ENCODE peak calls at places on chromosomes 4 and X, in ten cellular contexts. One of them, this sample, is unnamed.

GRCh38 chr4:42401171-42401570 is 3.9 kb downstream of the SHISA3 start:
- DNase-seq in activated CD8-positive, alpha-beta T cell treated with anti-CD3 and anti-CD28 coated beads for 36 hours: no peak
- DNase-seq in foreskin keratinocyte: no peak
- DNase-seq in bronchial epithelial cell: peak
- DNase-seq in nephron progenitor cell: no peak
- DNase-seq in epithelial cell of esophagus: peak
- DNase-seq in pancreas: no peak
- DNase-seq in A549: no peak
- DNase-seq in body of pancreas: peak
- DNase-seq in left lung: no peak
- DNase-seq in this sample: no peak

GRCh38 chrX:133550665-133551064 is 135.4 kb upstream of the GPC4 start:
- DNase-seq in nephron progenitor cell: no peak
- DNase-seq in activated CD8-positive, alpha-beta T cell treated with anti-CD3 and anti-CD28 coated beads for 36 hours: no peak
- DNase-seq in epithelial cell of esophagus: no peak
- DNase-seq in foreskin keratinocyte: no peak
- DNase-seq in A549: no peak
- DNase-seq in bronchial epithelial cell: no peak
- DNase-seq in pancreas: no peak
- DNase-seq in left lung: no peak
- DNase-seq in body of pancreas: no peak
- DNase-seq in this sample: no peak

GRCh38 chr4:41594439-41594838 is 56.5 kb downstream of the LIMCH1 start:
- DNase-seq in foreskin keratinocyte: no peak
- DNase-seq in A549: no peak
- DNase-seq in activated CD8-positive, alpha-beta T cell treated with anti-CD3 and anti-CD28 coated beads for 36 hours: no peak
- DNase-seq in body of pancreas: peak
- DNase-seq in nephron progenitor cell: no peak
- DNase-seq in left lung: no peak
- DNase-seq in pancreas: no peak
- DNase-seq in epithelial cell of esophagus: no peak
- DNase-seq in bronchial epithelial cell: no peak
- DNase-seq in this sample: no peak

GRCh38 chrX:57528670-57529255 is 63.0 kb upstream of the ZXDB start:
- DNase-seq in nephron progenitor cell: no peak
- DNase-seq in epithelial cell of esophagus: peak
- DNase-seq in activated CD8-positive, alpha-beta T cell treated with anti-CD3 and anti-CD28 coated beads for 36 hours: peak
- DNase-seq in A549: no peak
- DNase-seq in left lung: no peak
- DNase-seq in body of pancreas: peak
- DNase-seq in foreskin keratinocyte: no peak
- DNase-seq in bronchial epithelial cell: peak
- DNase-seq in pancreas: no peak
- DNase-seq in this sample: no peak

GRCh38 chr4:148216866-148217814 is 225.1 kb downstream of the NR3C2 start:
- DNase-seq in epithelial cell of esophagus: no peak
- DNase-seq in pancreas: no peak
- DNase-seq in activated CD8-positive, alpha-beta T cell treated with anti-CD3 and anti-CD28 coated beads for 36 hours: peak
- DNase-seq in bronchial epithelial cell: no peak
- DNase-seq in left lung: no peak
- DNase-seq in body of pancreas: peak
- DNase-seq in foreskin keratinocyte: no peak
- DNase-seq in A549: no peak
- DNase-seq in nephron progenitor cell: no peak
- DNase-seq in this sample: no peak

GRCh38 chrX:51760657-51761056 is 17.4 kb downstream of the GSPT2 start:
- DNase-seq in body of pancreas: no peak
- DNase-seq in pancreas: no peak
- DNase-seq in activated CD8-positive, alpha-beta T cell treated with anti-CD3 and anti-CD28 coated beads for 36 hours: no peak
- DNase-seq in left lung: no peak
- DNase-seq in foreskin keratinocyte: no peak
- DNase-seq in A549: no peak
- DNase-seq in bronchial epithelial cell: no peak
- DNase-seq in epithelial cell of esophagus: no peak
- DNase-seq in nephron progenitor cell: no peak
- DNase-seq in this sample: no peak

GRCh38 chrX:67781132-67781531 is 237.3 kb downstream of the AR start:
- DNase-seq in pancreas: no peak
- DNase-seq in activated CD8-positive, alpha-beta T cell treated with anti-CD3 and anti-CD28 coated beads for 36 hours: no peak
- DNase-seq in A549: no peak
- DNase-seq in left lung: no peak
- DNase-seq in foreskin keratinocyte: no peak
- DNase-seq in body of pancreas: no peak
- DNase-seq in epithelial cell of esophagus: no peak
- DNase-seq in nephron progenitor cell: no peak
- DNase-seq in bronchial epithelial cell: no peak
- DNase-seq in this sample: no peak

GRCh38 chrX:134625315-134625718 is 33.0 kb downstream of the PLAC1 start:
- DNase-seq in foreskin keratinocyte: no peak
- DNase-seq in pancreas: no peak
- DNase-seq in bronchial epithelial cell: no peak
- DNase-seq in epithelial cell of esophagus: no peak
- DNase-seq in nephron progenitor cell: no peak
- DNase-seq in A549: no peak
- DNase-seq in left lung: no peak
- DNase-seq in body of pancreas: no peak
- DNase-seq in activated CD8-positive, alpha-beta T cell treated with anti-CD3 and anti-CD28 coated beads for 36 hours: peak
- DNase-seq in this sample: no peak

GRCh38 chr4:8472689-8473197 is 32.2 kb downstream of the TRMT44 start:
- DNase-seq in body of pancreas: no peak
- DNase-seq in bronchial epithelial cell: no peak
- DNase-seq in left lung: no peak
- DNase-seq in activated CD8-positive, alpha-beta T cell treated with anti-CD3 and anti-CD28 coated beads for 36 hours: no peak
- DNase-seq in epithelial cell of esophagus: no peak
- DNase-seq in A549: no peak
- DNase-seq in pancreas: peak
- DNase-seq in nephron progenitor cell: peak
- DNase-seq in foreskin keratinocyte: no peak
- DNase-seq in this sample: peak

GRCh38 chr4:82852751-82853053 is 38.3 kb downstream of the SEC31A start:
- DNase-seq in A549: no peak
- DNase-seq in pancreas: no peak
- DNase-seq in epithelial cell of esophagus: no peak
- DNase-seq in activated CD8-positive, alpha-beta T cell treated with anti-CD3 and anti-CD28 coated beads for 36 hours: no peak
- DNase-seq in bronchial epithelial cell: no peak
- DNase-seq in left lung: no peak
- DNase-seq in foreskin keratinocyte: no peak
- DNase-seq in body of pancreas: no peak
- DNase-seq in nephron progenitor cell: no peak
- DNase-seq in this sample: no peak
- TF ChIP-seq CTCF in A549: no peak
- TF ChIP-seq CTCF in pancreas: no peak
- TF ChIP-seq CTCF in epithelial cell of esophagus: no peak
- TF ChIP-seq CTCF in activated CD8-positive, alpha-beta T cell treated with anti-CD3 and anti-CD28 coated beads for 36 hours: no peak
- TF ChIP-seq CTCF in bronchial epithelial cell: no peak
- TF ChIP-seq CTCF in left lung: no peak
- TF ChIP-seq CTCF in foreskin keratinocyte: no peak
- TF ChIP-seq CTCF in body of pancreas: no peak
- TF ChIP-seq CTCF in nephron progenitor cell: no peak
- TF ChIP-seq CTCF in this sample: no peak

DNA sequence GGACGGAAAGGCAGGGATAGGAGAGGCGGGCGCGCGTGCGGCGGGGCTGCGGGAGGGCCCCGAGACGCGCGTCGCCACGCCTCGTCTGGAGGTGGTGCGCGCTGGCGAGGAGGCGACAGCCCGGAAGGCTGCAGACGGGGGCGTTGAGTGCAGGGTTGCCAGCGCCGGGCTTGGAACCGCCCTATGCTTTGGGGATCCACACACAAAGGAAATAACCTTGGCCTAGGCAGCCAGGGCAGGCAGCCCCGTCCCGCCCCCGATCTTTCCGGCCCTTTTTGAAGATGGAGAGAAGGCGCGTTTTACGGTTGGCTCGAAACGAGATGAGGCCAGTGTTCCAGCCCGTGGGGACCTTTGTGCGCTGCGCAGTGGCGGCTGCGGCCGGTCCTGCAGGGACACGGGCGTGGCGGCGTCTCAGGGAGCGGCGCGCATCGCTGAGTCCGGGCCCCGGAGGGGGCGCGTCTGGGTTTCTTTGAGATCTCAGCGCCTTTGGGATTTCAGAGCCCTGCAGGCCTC is 50.8 kb upstream of the TRIM2 start:
- DNase-seq in pancreas: peak
- DNase-seq in left lung: peak
- DNase-seq in bronchial epithelial cell: no peak
- DNase-seq in foreskin keratinocyte: no peak
- DNase-seq in nephron progenitor cell: peak
- DNase-seq in A549: peak
- DNase-seq in body of pancreas: peak
- DNase-seq in activated CD8-positive, alpha-beta T cell treated with anti-CD3 and anti-CD28 coated beads for 36 hours: peak
- DNase-seq in epithelial cell of esophagus: peak
- DNase-seq in this sample: no peak
- TF ChIP-seq CTCF in pancreas: no peak
- TF ChIP-seq CTCF in left lung: no peak
- TF ChIP-seq CTCF in bronchial epithelial cell: no peak
- TF ChIP-seq CTCF in foreskin keratinocyte: peak
- TF ChIP-seq CTCF in nephron progenitor cell: no peak
- TF ChIP-seq CTCF in A549: no peak
- TF ChIP-seq CTCF in body of pancreas: no peak
- TF ChIP-seq CTCF in activated CD8-positive, alpha-beta T cell treated with anti-CD3 and anti-CD28 coated beads for 36 hours: no peak
- TF ChIP-seq CTCF in epithelial cell of esophagus: no peak
- TF ChIP-seq CTCF in this sample: no peak

DNA sequence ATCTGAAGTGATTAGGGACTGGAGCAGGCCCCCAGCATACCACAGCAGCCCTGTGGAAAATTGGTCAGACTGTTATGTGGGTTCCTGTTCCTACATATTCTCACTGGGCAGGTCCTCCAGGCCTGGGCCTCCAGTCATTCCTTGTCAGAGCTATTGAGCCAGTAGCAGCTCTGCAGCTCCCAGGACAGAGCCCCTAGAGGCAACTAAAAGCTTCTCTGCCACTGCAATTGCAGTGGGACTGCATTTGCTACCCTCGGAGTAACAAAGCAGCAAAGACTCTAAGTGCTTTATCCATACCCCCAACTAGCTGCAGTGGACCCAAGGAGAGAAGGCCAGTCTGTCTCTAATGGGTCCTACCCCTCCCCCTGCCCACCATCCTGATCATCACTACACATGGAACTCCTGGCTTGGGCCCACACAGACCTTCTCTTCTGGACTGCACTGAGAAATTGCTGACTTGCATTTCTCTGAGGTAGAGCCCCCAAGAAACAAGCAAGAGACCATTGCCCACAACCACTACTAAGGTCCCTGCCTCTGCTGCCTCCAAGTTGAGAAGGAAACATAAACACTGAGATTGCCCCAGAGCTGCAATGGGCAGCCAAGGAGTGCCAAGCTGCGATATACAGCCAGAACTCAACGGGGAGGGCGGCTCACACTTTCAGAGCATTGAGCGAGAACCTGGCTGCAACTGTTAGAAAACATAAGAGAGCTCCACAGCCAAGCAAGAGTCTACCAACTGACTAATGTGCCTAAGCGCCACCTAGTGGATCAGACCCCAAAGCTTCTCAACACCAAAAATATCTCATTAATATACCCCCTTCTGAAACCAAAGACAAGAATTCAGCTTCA is 738.7 kb upstream of the NDST4 start:
- DNase-seq in activated CD8-positive, alpha-beta T cell treated with anti-CD3 and anti-CD28 coated beads for 36 hours: peak
- DNase-seq in A549: no peak
- DNase-seq in bronchial epithelial cell: peak
- DNase-seq in body of pancreas: peak
- DNase-seq in pancreas: peak
- DNase-seq in left lung: no peak
- DNase-seq in epithelial cell of esophagus: peak
- DNase-seq in nephron progenitor cell: peak
- DNase-seq in foreskin keratinocyte: no peak
- DNase-seq in this sample: no peak
- TF ChIP-seq CTCF in activated CD8-positive, alpha-beta T cell treated with anti-CD3 and anti-CD28 coated beads for 36 hours: peak
- TF ChIP-seq CTCF in A549: peak
- TF ChIP-seq CTCF in bronchial epithelial cell: peak
- TF ChIP-seq CTCF in body of pancreas: peak
- TF ChIP-seq CTCF in pancreas: peak
- TF ChIP-seq CTCF in left lung: peak
- TF ChIP-seq CTCF in epithelial cell of esophagus: peak
- TF ChIP-seq CTCF in nephron progenitor cell: peak
- TF ChIP-seq CTCF in foreskin keratinocyte: peak
- TF ChIP-seq CTCF in this sample: no peak

GRCh38 chr4:165151734-165152133 is 39.1 kb upstream of the TMEM192 start:
- DNase-seq in nephron progenitor cell: no peak
- DNase-seq in pancreas: no peak
- DNase-seq in A549: no peak
- DNase-seq in activated CD8-positive, alpha-beta T cell treated with anti-CD3 and anti-CD28 coated beads for 36 hours: no peak
- DNase-seq in left lung: no peak
- DNase-seq in body of pancreas: no peak
- DNase-seq in foreskin keratinocyte: peak
- DNase-seq in epithelial cell of esophagus: peak
- DNase-seq in bronchial epithelial cell: peak
- DNase-seq in this sample: no peak

GRCh38 chr4:165156906-165157305 is 44.2 kb upstream of the TMEM192 start:
- DNase-seq in foreskin keratinocyte: no peak
- DNase-seq in A549: no peak
- DNase-seq in body of pancreas: no peak
- DNase-seq in nephron progenitor cell: no peak
- DNase-seq in bronchial epithelial cell: no peak
- DNase-seq in left lung: no peak
- DNase-seq in epithelial cell of esophagus: no peak
- DNase-seq in activated CD8-positive, alpha-beta T cell treated with anti-CD3 and anti-CD28 coated beads for 36 hours: no peak
- DNase-seq in pancreas: no peak
- DNase-seq in this sample: no peak

GRCh38 chr4:165150545-165150944 is 37.9 kb upstream of the TMEM192 start:
- DNase-seq in pancreas: no peak
- DNase-seq in epithelial cell of esophagus: no peak
- DNase-seq in A549: no peak
- DNase-seq in nephron progenitor cell: no peak
- DNase-seq in bronchial epithelial cell: no peak
- DNase-seq in left lung: no peak
- DNase-seq in activated CD8-positive, alpha-beta T cell treated with anti-CD3 and anti-CD28 coated beads for 36 hours: no peak
- DNase-seq in body of pancreas: no peak
- DNase-seq in foreskin keratinocyte: no peak
- DNase-seq in this sample: no peak

GRCh38 chr4:165152527-165152926 is 39.9 kb upstream of the TMEM192 start:
- DNase-seq in bronchial epithelial cell: no peak
- DNase-seq in pancreas: no peak
- DNase-seq in foreskin keratinocyte: no peak
- DNase-seq in activated CD8-positive, alpha-beta T cell treated with anti-CD3 and anti-CD28 coated beads for 36 hours: no peak
- DNase-seq in body of pancreas: no peak
- DNase-seq in nephron progenitor cell: no peak
- DNase-seq in epithelial cell of esophagus: no peak
- DNase-seq in A549: no peak
- DNase-seq in left lung: no peak
- DNase-seq in this sample: no peak

GRCh38 chr4:165154482-165154881 is 41.8 kb upstream of the TMEM192 start:
- DNase-seq in activated CD8-positive, alpha-beta T cell treated with anti-CD3 and anti-CD28 coated beads for 36 hours: no peak
- DNase-seq in body of pancreas: no peak
- DNase-seq in nephron progenitor cell: no peak
- DNase-seq in bronchial epithelial cell: no peak
- DNase-seq in pancreas: no peak
- DNase-seq in left lung: no peak
- DNase-seq in epithelial cell of esophagus: no peak
- DNase-seq in foreskin keratinocyte: no peak
- DNase-seq in A549: no peak
- DNase-seq in this sample: no peak
- TF ChIP-seq CTCF in activated CD8-positive, alpha-beta T cell treated with anti-CD3 and anti-CD28 coated beads for 36 hours: no peak
- TF ChIP-seq CTCF in body of pancreas: no peak
- TF ChIP-seq CTCF in nephron progenitor cell: no peak
- TF ChIP-seq CTCF in bronchial epithelial cell: no peak
- TF ChIP-seq CTCF in pancreas: no peak
- TF ChIP-seq CTCF in left lung: no peak
- TF ChIP-seq CTCF in epithelial cell of esophagus: no peak
- TF ChIP-seq CTCF in foreskin keratinocyte: no peak
- TF ChIP-seq CTCF in A549: no peak
- TF ChIP-seq CTCF in this sample: no peak

This sample was measured in BJ.